ENCODE peak calls at places on chromosomes 2 and 18, in seven cellular contexts. C, G, Y, N, I, J and O are unnamed samples.

GRCh38 chr2:148527488-148528340 is 116.8 kb upstream of the EPC2 start:
- DNase-seq in G (no peak), Y (peak), C (no peak), I (no peak), J (no peak), N (no peak), O (no peak)

GRCh38 chr18:47166235-47166634 is 9.9 kb downstream of the IER3IP1 start:
- DNase-seq in G (no peak), I (no peak), Y (no peak), N (no peak), J (peak), C (no peak), O (no peak)

GRCh38 chr2:121617042-121617599 is 32.1 kb downstream of the CLASP1 start:
- DNase-seq in C (no peak), I (no peak), J (peak), Y (no peak), N (no peak), G (peak), O (peak)

GRCh38 chr2:100628506-100628905 is 65.7 kb downstream of the PDCL3 start:
- DNase-seq in Y (peak), I (no peak), C (no peak), J (no peak), N (no peak), G (no peak), O (no peak)

GRCh38 chr2:216006164-216006663 is 7.1 kb downstream of the MREG start:
- DNase-seq in I (peak), N (no peak), Y (peak), G (peak), J (no peak), C (peak), O (no peak)

GRCh38 chr18:43830905-43831304 is 553.6 kb upstream of the SYT4 start:
- DNase-seq in J (peak), C (no peak), Y (no peak), G (peak), N (no peak), I (no peak), O (no peak)

GRCh38 chr2:65530547-65531320 is 98.3 kb upstream of the SPRED2 start:
- DNase-seq in Y (no peak), G (no peak), J (peak), N (no peak), I (no peak), C (no peak), O (peak)

GRCh38 chr2:42768706-42769256 is 4.8 kb upstream of the OXER1 start:
- DNase-seq in Y (no peak), G (no peak), N (no peak), J (no peak), C (no peak), I (no peak), O (no peak)

GRCh38 chr18:48847807-48848486 is 102.8 kb downstream of the SMAD7 start:
- DNase-seq in J (no peak), N (no peak), Y (no peak), G (no peak), I (no peak), C (no peak), O (no peak)

GRCh38 chr2:197011777-197012641 is 85.5 kb upstream of the PGAP1 start:
- DNase-seq in G (peak), Y (no peak), J (peak), C (peak), I (no peak), N (no peak), O (peak)

GRCh38 chr2:42901076-42901645 is 108.8 kb upstream of the HAAO start:
- DNase-seq in C (no peak), I (no peak), G (no peak), N (no peak), Y (no peak), J (peak), O (peak)

GRCh38 chr18:40056085-40056484 is 1898.9 kb upstream of the PIK3C3 start:
- DNase-seq in N (no peak), C (no peak), Y (no peak), J (no peak), I (no peak), G (no peak), O (no peak)

GRCh38 chr2:209334188-209335017 is 89.4 kb upstream of the MAP2 start:
- DNase-seq in I (no peak), C (peak), J (peak), Y (peak), G (peak), N (peak), O (peak)

GRCh38 chr2:111246620-111247061 is 125.9 kb downstream of the BCL2L11 start:
- DNase-seq in Y (no peak), G (no peak), N (no peak), J (no peak), C (peak), I (no peak), O (peak)

GRCh38 chr2:116510117-116510671 is 1304.3 kb upstream of the DDX18 start:
- DNase-seq in J (peak), G (peak), I (no peak), C (no peak), Y (peak), N (peak), O (no peak)

GRCh38 chr2:218853766-218854165 is 5.8 kb upstream of the WNT6 start:
- DNase-seq in C (no peak), G (no peak), I (no peak), Y (no peak), J (no peak), N (no peak), O (peak)

GRCh38 chr2:47945036-47945781 is 38.9 kb upstream of the FBXO11 start:
- DNase-seq in N (no peak), J (no peak), G (no peak), I (no peak), Y (no peak), C (no peak), O (no peak)

GRCh38 chr18:70181015-70181414 is 24.5 kb downstream of the RTTN start:
- DNase-seq in I (no peak), G (peak), C (peak), N (no peak), Y (no peak), J (peak), O (peak)

GRCh38 chr2:160062283-160063005 is at the start of gene PLA2R1:
- DNase-seq in N (peak), J (peak), Y (peak), C (peak), G (peak), I (no peak), O (peak)

GRCh38 chr2:144445196-144445595 is 74.7 kb downstream of the ZEB2 start:
- DNase-seq in C (no peak), N (no peak), I (no peak), G (peak), J (no peak), Y (no peak), O (no peak)

GRCh38 chr2:46184794-46185583 is 112.2 kb upstream of the EPAS1 start:
- DNase-seq in G (peak), Y (peak), J (no peak), N (no peak), I (no peak), C (no peak), O (no peak)

GRCh38 chr2:46962751-46963150 is 47.1 kb upstream of the MCFD2 start:
- DNase-seq in C (no peak), I (no peak), G (no peak), J (no peak), Y (no peak), N (no peak), O (no peak)

GRCh38 chr2:45946023-45946422 is 294.5 kb downstream of the PRKCE start:
- DNase-seq in G (no peak), N (no peak), C (no peak), I (no peak), J (peak), Y (no peak), O (peak)

DNA sequence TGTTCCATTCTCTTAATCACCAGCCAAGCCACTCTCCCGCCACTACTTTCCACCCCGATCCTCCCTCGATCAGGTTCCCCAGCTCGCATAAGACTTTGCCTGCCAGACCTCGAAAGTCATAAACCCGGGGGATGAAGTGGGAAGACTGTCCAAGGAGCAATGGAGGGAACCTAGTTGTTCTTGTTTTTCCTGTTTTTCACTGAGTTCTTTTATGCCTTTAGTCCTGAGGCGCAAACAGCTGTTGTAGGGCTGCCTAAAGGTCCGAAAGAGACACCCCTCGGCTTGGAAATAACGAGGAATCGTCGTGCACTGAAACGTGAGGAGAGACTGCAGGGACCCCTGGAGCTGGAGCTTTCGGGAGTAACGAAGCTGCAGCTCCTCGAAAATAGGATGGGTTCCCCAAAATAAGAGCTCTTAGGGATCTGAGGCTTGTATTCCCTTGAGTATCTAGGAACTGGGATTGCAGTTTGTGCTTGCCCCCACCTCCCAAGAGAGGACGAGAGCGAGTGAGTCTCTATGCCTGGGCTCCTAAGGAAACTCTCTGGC is 1.7 kb upstream of the HOXD12 start:
- DNase-seq in G (no peak), N (no peak), Y (no peak), C (no peak), I (no peak), J (no peak), O (no peak)
- H3K9ac ChIP-seq in G (peak), N (no peak), Y (no peak), C (no peak), I (no peak), J (no peak), O (no peak)

GRCh38 chr2:68188831-68189230 is 31.1 kb downstream of the PNO1 start:
- DNase-seq in J (no peak), I (no peak), C (no peak), Y (no peak), N (no peak), G (no peak), O (no peak)
- H3K18ac ChIP-seq in J (no peak), I (no peak), C (no peak), Y (no peak), N (no peak), G (no peak), O (no peak)

DNA sequence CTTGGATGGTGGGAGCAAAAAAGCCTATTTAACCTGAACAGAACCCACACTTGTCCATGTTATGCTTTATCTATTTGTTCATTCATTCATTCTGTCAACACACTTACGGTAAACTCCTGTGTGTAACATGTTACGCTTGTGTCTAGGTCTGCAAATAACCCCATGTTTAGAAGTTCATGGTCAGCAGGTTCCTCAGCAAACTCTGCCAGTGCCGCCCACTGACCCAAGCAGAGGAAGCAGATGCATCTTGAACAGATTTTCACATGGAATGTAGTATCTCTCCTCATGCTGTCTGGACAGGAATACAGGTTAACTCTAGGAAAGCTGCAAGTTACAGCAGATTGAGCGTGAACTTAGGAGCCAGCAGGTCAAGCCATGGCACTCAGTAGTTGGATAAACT is 213.7 kb upstream of the COPS8 start:
- DNase-seq in N (no peak), G (no peak), Y (no peak), C (no peak), I (no peak), J (no peak), O (no peak)
- H3K9ac ChIP-seq in N (no peak), G (no peak), Y (no peak), C (no peak), I (no peak), J (peak), O (no peak)

GRCh38 chr2:127526142-127526939 is at the start of gene IWS1:
- DNase-seq in N (peak), C (peak), Y (peak), J (peak), G (peak), I (peak), O (peak)
- H3K18ac ChIP-seq in N (peak), C (peak), Y (peak), J (peak), G (peak), I (peak), O (peak)

GRCh38 chr18:8975624-8976023 is 126.9 kb upstream of the NDUFV2 start:
- DNase-seq in C (no peak), N (no peak), Y (no peak), J (no peak), I (no peak), G (no peak), O (no peak)
- H3K9ac ChIP-seq in C (no peak), N (no peak), Y (no peak), J (no peak), I (no peak), G (no peak), O (no peak)